ENCODE peak calls at places on chromosomes 5 and 9, in ten cellular contexts. D, X, I, R, H, G, N, B, T and U are unnamed samples.

GRCh38 chr5:181207214-181207959 is 2.4 kb upstream of the TRIM7 start:
- DNase-seq in D (peak; percentile 55), X (no peak), I (peak; percentile 73), R (peak; percentile 53), H (no peak), G (no peak), N (peak; percentile 79), B (peak; percentile 89), T (peak; percentile 91), U (no peak)

GRCh38 chr5:157903117-157903450 is 44.1 kb upstream of the CLINT1 start:
- DNase-seq in D (no peak), X (no peak), I (no peak), R (no peak), H (no peak), G (no peak), N (no peak), B (no peak), T (no peak), U (no peak)

GRCh38 chr9:4508907-4509589 is 18.8 kb downstream of the SLC1A1 start:
- DNase-seq in D (no peak), X (no peak), I (no peak), R (no peak), H (no peak), G (no peak), N (no peak), B (peak; percentile 83), T (no peak), U (no peak)

GRCh38 chr9:136975624-136976023 is 1.7 kb upstream of the PTGDS start:
- DNase-seq in D (peak; percentile 26), X (no peak), I (peak; percentile 55), R (peak; percentile 26), H (no peak), G (peak; percentile 75), N (no peak), B (no peak), T (peak; percentile 88), U (no peak)

GRCh38 chr5:16735092-16735970 is 118.5 kb upstream of the RETREG1 start:
- DNase-seq in D (no peak), X (no peak), I (no peak), R (no peak), H (peak; percentile 20), G (no peak), N (no peak), B (no peak), T (no peak), U (no peak)

GRCh38 chr5:107501965-107502691 is 168.6 kb downstream of the EFNA5 start:
- DNase-seq in D (no peak), X (no peak), I (no peak), R (no peak), H (no peak), G (no peak), N (peak; percentile 6), B (peak; percentile 76), T (no peak), U (no peak)

GRCh38 chr5:59592101-59592500 is 301.4 kb downstream of the PDE4D start:
- DNase-seq in D (no peak), X (no peak), I (no peak), R (no peak), H (peak; percentile 42), G (no peak), N (no peak), B (peak; percentile 92), T (no peak), U (no peak)

GRCh38 chr9:138011951-138012500 is 134.4 kb downstream of the CACNA1B start:
- DNase-seq in D (no peak), X (no peak), I (no peak), R (no peak), H (no peak), G (no peak), N (no peak), B (no peak), T (no peak), U (no peak)

GRCh38 chr9:126894052-126894603 is 20.5 kb upstream of the RALGPS1 start:
- DNase-seq in D (no peak), X (no peak), I (no peak), R (no peak), H (no peak), G (no peak), N (no peak), B (no peak), T (no peak), U (no peak)

GRCh38 chr5:122772446-122772845 is 2.4 kb upstream of the SNX2 start:
- DNase-seq in D (no peak), X (no peak), I (no peak), R (no peak), H (no peak), G (no peak), N (no peak), B (peak; percentile 52), T (no peak), U (no peak)

GRCh38 chr5:78899922-78900362 is 85.2 kb downstream of the ARSB start:
- DNase-seq in D (no peak), X (peak; percentile 34), I (peak; percentile 57), R (no peak), H (peak; percentile 49), G (no peak), N (no peak), B (peak; percentile 60), T (no peak), U (no peak)

GRCh38 chr5:16593013-16593412 is 23.8 kb downstream of the RETREG1 start:
- DNase-seq in D (no peak), X (peak; percentile 19), I (no peak), R (no peak), H (no peak), G (no peak), N (no peak), B (peak; percentile 52), T (no peak), U (no peak)

GRCh38 chr9:83445703-83446102 is 92.5 kb downstream of the FRMD3 start:
- DNase-seq in D (no peak), X (no peak), I (no peak), R (no peak), H (no peak), G (no peak), N (no peak), B (no peak), T (no peak), U (no peak)

GRCh38 chr9:76932778-76933177 is 26.9 kb upstream of the PRUNE2 start:
- DNase-seq in D (no peak), X (no peak), I (no peak), R (no peak), H (no peak), G (no peak), N (no peak), B (peak; percentile 20), T (no peak), U (no peak)

GRCh38 chr5:92678576-92679105 is 902.4 kb downstream of the NR2F1-AS1 start:
- DNase-seq in D (no peak), X (no peak), I (no peak), R (no peak), H (no peak), G (no peak), N (no peak), B (no peak), T (no peak), U (no peak)

GRCh38 chr9:134320916-134321570 is 5.2 kb upstream of the RXRA start:
- DNase-seq in D (no peak), X (no peak), I (no peak), R (no peak), H (no peak), G (no peak), N (no peak), B (no peak), T (peak; percentile 31), U (no peak)

GRCh38 chr9:108467653-108468324 is 388.0 kb downstream of the ACTL7B start:
- DNase-seq in D (no peak), X (no peak), I (no peak), R (no peak), H (no peak), G (no peak), N (no peak), B (no peak), T (no peak), U (no peak)

GRCh38 chr5:54774281-54775171 is 210.9 kb downstream of the ESM1 start:
- DNase-seq in D (no peak), X (no peak), I (no peak), R (no peak), H (no peak), G (no peak), N (no peak), B (no peak), T (peak; percentile 97), U (no peak)

GRCh38 chr5:125410501-125411162 is 664.2 kb upstream of the ZNF608 start:
- DNase-seq in D (no peak), X (no peak), I (no peak), R (no peak), H (peak; percentile 87), G (no peak), N (no peak), B (peak; percentile 75), T (no peak), U (peak; percentile 39)

GRCh38 chr9:91354846-91355245 is 6.9 kb downstream of the AUH start:
- DNase-seq in D (no peak), X (no peak), I (no peak), R (no peak), H (no peak), G (no peak), N (no peak), B (no peak), T (no peak), U (no peak)

GRCh38 chr5:21159526-21160059 is 1171.6 kb upstream of the CDH18 start:
- DNase-seq in D (no peak), X (no peak), I (no peak), R (no peak), H (no peak), G (no peak), N (no peak), B (peak; percentile 39), T (no peak), U (no peak)

GRCh38 chr9:72454871-72455471 is 66.4 kb upstream of the TMC1 start:
- DNase-seq in D (no peak), X (no peak), I (no peak), R (no peak), H (no peak), G (no peak), N (no peak), B (no peak), T (no peak), U (no peak)

GRCh38 chr9:93194584-93194983 is 10.6 kb downstream of the WNK2 start:
- DNase-seq in D (no peak), X (peak; percentile 57), I (no peak), R (no peak), H (peak; percentile 67), G (no peak), N (no peak), B (no peak), T (no peak), U (peak; percentile 35)

GRCh38 chr9:134318481-134318891 is 7.8 kb upstream of the RXRA start:
- DNase-seq in D (no peak), X (no peak), I (no peak), R (no peak), H (no peak), G (no peak), N (no peak), B (no peak), T (peak; percentile 74), U (no peak)

GRCh38 chr9:81772144-81772543 is 82.8 kb upstream of the TLE1 start:
- DNase-seq in D (no peak), X (no peak), I (no peak), R (no peak), H (no peak), G (no peak), N (no peak), B (peak; percentile 34), T (no peak), U (no peak)

GRCh38 chr5:73448451-73449136 is at the start of gene FOXD1:
- DNase-seq in D (no peak), X (peak; percentile 81), I (peak; percentile 70), R (no peak), H (peak; percentile 85), G (peak; percentile 49), N (peak; percentile 34), B (peak; percentile 87), T (peak; percentile 95), U (peak; percentile 53)

GRCh38 chr5:91690921-91691320 is 307.8 kb upstream of the ARRDC3 start:
- DNase-seq in D (no peak), X (no peak), I (no peak), R (no peak), H (no peak), G (no peak), N (no peak), B (peak; percentile 21), T (no peak), U (no peak)

GRCh38 chr5:96410013-96410412 is 23.0 kb downstream of the PCSK1 start:
- DNase-seq in D (no peak), X (no peak), I (no peak), R (no peak), H (no peak), G (no peak), N (no peak), B (peak; percentile 49), T (no peak), U (no peak)